ENCODE peak calls at places on chromosome 11, in seven cellular contexts. S, C, Q, P, T, E and F are unnamed samples. For H3K4me1, the result is how much of the 10 kb centered on the place peaks cover.

GRCh38 chr11:125948278-125949051 is 2.6 kb downstream of the VSIG10L2 start:
- DNase-seq in S (no peak), C (no peak), Q (no peak), P (no peak), T (no peak), E (no peak), F (no peak)

GRCh38 chr11:1839924-1840779 is 1.4 kb downstream of the TNNI2 start:
- DNase-seq in S (peak), C (no peak), Q (no peak), P (peak), T (no peak), E (peak), F (no peak)

GRCh38 chr11:130131957-130132850 is 27.4 kb upstream of the ST14 start:
- DNase-seq in S (peak), C (peak), Q (peak), P (no peak), T (peak), E (peak), F (no peak)

GRCh38 chr11:27701262-27702105 is 1.2 kb upstream of the BDNF start:
- DNase-seq in S (peak), C (peak), Q (peak), P (no peak), T (no peak), E (peak), F (peak)

GRCh38 chr11:75371930-75372876 is 20.7 kb upstream of the ARRB1 start:
- DNase-seq in S (peak), C (peak), Q (no peak), P (no peak), T (no peak), E (no peak), F (no peak)

GRCh38 chr11:10728779-10729472 is 22.1 kb upstream of the CTR9 start:
- DNase-seq in S (no peak), C (no peak), Q (peak), P (no peak), T (no peak), E (no peak), F (no peak)

GRCh38 chr11:280762-281485 is 2.7 kb downstream of the NLRP6 start:
- DNase-seq in S (no peak), C (no peak), Q (no peak), P (peak), T (no peak), E (no peak), F (peak)

GRCh38 chr11:56841210-56841810 is 92.8 kb upstream of the OR9G4 start:
- DNase-seq in S (peak), C (peak), Q (peak), P (no peak), T (peak), E (peak), F (no peak)

GRCh38 chr11:72328366-72329224 is 84.6 kb upstream of the PHOX2A start:
- DNase-seq in S (no peak), C (peak), Q (no peak), P (no peak), T (no peak), E (peak), F (no peak)

GRCh38 chr11:12286606-12287005 is 90.8 kb upstream of the PARVA start:
- DNase-seq in S (peak), C (no peak), Q (no peak), P (no peak), T (no peak), E (no peak), F (no peak)

GRCh38 chr11:31882951-31883392 is 71.8 kb upstream of the PAX6 start:
- DNase-seq in S (no peak), C (peak), Q (no peak), P (no peak), T (no peak), E (no peak), F (no peak)

GRCh38 chr11:106160494-106160893 is 83.0 kb downstream of the AASDHPPT start:
- DNase-seq in S (no peak), C (no peak), Q (no peak), P (no peak), T (no peak), E (no peak), F (no peak)

GRCh38 chr11:9076661-9077060 is 14.7 kb downstream of the SCUBE2 start:
- DNase-seq in S (no peak), C (peak), Q (no peak), P (no peak), T (no peak), E (no peak), F (no peak)

GRCh38 chr11:76510060-76511047 is 65.5 kb downstream of the EMSY start:
- DNase-seq in S (no peak), C (no peak), Q (no peak), P (no peak), T (no peak), E (no peak), F (no peak)

GRCh38 chr11:64869571-64870175 is 8.7 kb downstream of the EHD1 start:
- DNase-seq in S (no peak), C (no peak), Q (peak), P (no peak), T (no peak), E (no peak), F (no peak)

GRCh38 chr11:8028766-8029165 is 41.6 kb downstream of the EIF3F start:
- DNase-seq in S (no peak), C (no peak), Q (no peak), P (no peak), T (no peak), E (no peak), F (no peak)

GRCh38 chr11:33543823-33544222 is 156.8 kb downstream of the C11orf91 start:
- DNase-seq in S (no peak), C (peak), Q (no peak), P (no peak), T (no peak), E (no peak), F (no peak)

GRCh38 chr11:105639527-105639926 is 29.7 kb downstream of the GRIA4 start:
- DNase-seq in S (no peak), C (no peak), Q (no peak), P (no peak), T (no peak), E (no peak), F (no peak)

GRCh38 chr11:116217006-116217405 is 555.8 kb downstream of the BUD13 start:
- DNase-seq in S (peak), C (peak), Q (peak), P (no peak), T (peak), E (peak), F (no peak)

GRCh38 chr11:34380696-34381095 is 22.9 kb upstream of the ABTB2 start:
- DNase-seq in S (no peak), C (peak), Q (no peak), P (no peak), T (peak), E (no peak), F (no peak)

GRCh38 chr11:27716850-27717249 is 16.6 kb upstream of the BDNF start:
- DNase-seq in S (no peak), C (peak), Q (no peak), P (no peak), T (no peak), E (no peak), F (no peak)

GRCh38 chr11:1884123-1884415 is 7.6 kb downstream of the PRR33 start:
- DNase-seq in S (no peak), C (no peak), Q (no peak), P (no peak), T (no peak), E (no peak), F (no peak)

GRCh38 chr11:101870510-101870909 is 44.3 kb upstream of the CEP126 start:
- DNase-seq in S (no peak), C (peak), Q (no peak), P (no peak), T (peak), E (no peak), F (no peak)

GRCh38 chr11:28529540-28530410 is 421.6 kb downstream of the METTL15 start:
- DNase-seq in S (no peak), C (peak), Q (peak), P (no peak), T (peak), E (no peak), F (no peak)

GRCh38 chr11:124745835-124746620 is 6.0 kb downstream of the VSIG2 start:
- DNase-seq in S (peak), C (no peak), Q (no peak), P (peak), T (no peak), E (no peak), F (no peak)

GRCh38 chr11:110711776-110712642 is at the start of gene ARHGAP20:
- DNase-seq in S (peak), C (peak), Q (peak), P (peak), T (no peak), E (peak), F (no peak)

GRCh38 chr11:9905562-9905961 is 241.7 kb downstream of the SWAP70 start:
- DNase-seq in S (no peak), C (no peak), Q (no peak), P (no peak), T (no peak), E (no peak), F (no peak)

GRCh38 chr11:112016088-112016764 is 9.0 kb upstream of the DLAT start:
- DNase-seq in S (no peak), C (no peak), Q (peak), P (no peak), T (no peak), E (no peak), F (no peak)

GRCh38 chr11:84249344-84250135 is 963.4 kb upstream of the CCDC90B start:
- DNase-seq in S (no peak), C (no peak), Q (no peak), P (no peak), T (no peak), E (no peak), F (no peak)

GRCh38 chr11:22599458-22599857 is 26.2 kb downstream of the FANCF start:
- DNase-seq in S (no peak), C (no peak), Q (no peak), P (no peak), T (no peak), E (no peak), F (no peak)

GRCh38 chr11:21343204-21343603 is 673.8 kb downstream of the NELL1 start:
- DNase-seq in S (no peak), C (no peak), Q (no peak), P (no peak), T (no peak), E (no peak), F (no peak)

GRCh38 chr11:68106165-68106940 is 14.8 kb downstream of the CHKA start:
- DNase-seq in S (peak), C (no peak), Q (no peak), P (no peak), T (no peak), E (peak), F (no peak)

GRCh38 chr11:67648140-67648795 is 2.3 kb downstream of the ACY3 start:
- DNase-seq in S (no peak), C (no peak), Q (peak), P (peak), T (peak), E (no peak), F (no peak)

GRCh38 chr11:40186401-40187091 is 1272.9 kb downstream of the LRRC4C start:
- DNase-seq in S (no peak), C (no peak), Q (no peak), P (no peak), T (no peak), E (no peak), F (no peak)

GRCh38 chr11:98107736-98108135 is 913.0 kb upstream of the CNTN5 start:
- DNase-seq in S (no peak), C (no peak), Q (peak), P (no peak), T (no peak), E (no peak), F (no peak)

GRCh38 chr11:91927448-91927847 is 297.2 kb upstream of the FAT3 start:
- DNase-seq in S (no peak), C (no peak), Q (no peak), P (no peak), T (no peak), E (no peak), F (no peak)

GRCh38 chr11:127000291-127000968 is at the start of gene KIRREL3:
- DNase-seq in S (no peak), C (no peak), Q (peak), P (no peak), T (no peak), E (no peak), F (no peak)

GRCh38 chr11:32400196-32400595 is 35.1 kb downstream of the WT1 start:
- DNase-seq in S (no peak), C (no peak), Q (no peak), P (no peak), T (no peak), E (no peak), F (no peak)

GRCh38 chr11:61195710-61196109 is 7.6 kb upstream of the PGA3 start:
- DNase-seq in S (no peak), C (no peak), Q (no peak), P (no peak), T (no peak), E (no peak), F (no peak)
- TF ChIP-seq CTCF in S (no peak), C (no peak), Q (no peak), P (no peak), T (no peak), E (no peak), F (no peak)

DNA sequence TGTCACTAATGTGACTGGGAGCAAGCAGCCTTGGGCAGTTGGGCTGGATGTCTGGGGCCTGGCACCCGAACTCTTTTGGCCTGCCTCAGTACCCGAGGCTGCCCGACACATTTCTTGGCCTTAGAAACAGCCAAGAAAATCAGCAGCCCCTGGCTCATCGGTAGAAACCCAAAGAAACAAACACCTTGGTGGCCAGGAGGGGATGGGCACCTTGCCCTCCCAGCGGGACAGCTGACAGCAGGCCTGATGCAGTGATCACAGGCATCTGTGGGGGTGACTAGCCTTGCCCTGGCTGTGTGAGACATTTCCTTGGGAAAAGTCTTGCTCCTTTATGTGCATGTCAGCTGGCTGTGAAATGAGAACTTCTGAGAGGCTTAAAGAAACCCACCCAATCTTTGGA is 60.9 kb downstream of the SMIM38 start:
- DNase-seq in S (no peak), C (no peak), Q (no peak), P (no peak), T (no peak), E (no peak), F (no peak)
- H3K27ac ChIP-seq in S (no peak), C (peak), Q (no peak), P (no peak), T (no peak), E (no peak), F (no peak)

GRCh38 chr11:19848219-19848618 is 135.6 kb downstream of the NAV2 start:
- DNase-seq in S (no peak), C (no peak), Q (no peak), P (no peak), T (no peak), E (no peak), F (no peak)

GRCh38 chr11:19849107-19849789 is 136.6 kb downstream of the NAV2 start:
- DNase-seq in S (no peak), C (no peak), Q (peak), P (no peak), T (no peak), E (peak), F (no peak)

GRCh38 chr11:19849947-19850593 is 137.4 kb downstream of the NAV2 start:
- DNase-seq in S (no peak), C (peak), Q (no peak), P (no peak), T (no peak), E (no peak), F (no peak)

GRCh38 chr11:19853901-19854300 is 141.3 kb downstream of the NAV2 start:
- DNase-seq in S (no peak), C (no peak), Q (no peak), P (no peak), T (no peak), E (no peak), F (no peak)

GRCh38 chr11:19853016-19853415 is 140.4 kb downstream of the NAV2 start:
- DNase-seq in S (no peak), C (peak), Q (no peak), P (no peak), T (no peak), E (no peak), F (no peak)
- H3K4me1 ChIP-seq in S (under half), C (under half), Q (under half), P (under half), T (under half), E (under half), F (under half)

DNA sequence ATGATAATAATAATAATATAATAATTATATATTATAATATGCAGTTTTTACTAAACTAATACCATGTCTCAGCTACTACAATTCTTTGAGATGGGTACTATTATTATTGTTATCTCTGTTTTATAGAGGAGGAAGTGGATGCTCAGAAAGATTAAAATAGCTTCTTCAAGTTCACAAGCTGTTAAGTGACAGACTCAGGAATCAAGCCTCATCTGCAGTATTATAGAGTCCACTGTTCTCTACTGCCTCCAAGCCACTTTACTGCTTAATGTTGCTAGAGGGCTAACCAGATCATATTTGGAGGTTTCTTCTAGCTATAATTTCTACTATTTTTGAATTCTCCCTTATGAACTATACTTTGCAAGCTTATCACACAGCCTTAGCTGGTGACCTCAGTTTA is 62.7 kb downstream of the CSTPP1 start:
- DNase-seq in S (no peak), C (no peak), Q (no peak), P (no peak), T (no peak), E (no peak), F (no peak)
- TF ChIP-seq CTCF in S (no peak), C (no peak), Q (no peak), P (no peak), T (no peak), E (no peak), F (no peak)

DNA sequence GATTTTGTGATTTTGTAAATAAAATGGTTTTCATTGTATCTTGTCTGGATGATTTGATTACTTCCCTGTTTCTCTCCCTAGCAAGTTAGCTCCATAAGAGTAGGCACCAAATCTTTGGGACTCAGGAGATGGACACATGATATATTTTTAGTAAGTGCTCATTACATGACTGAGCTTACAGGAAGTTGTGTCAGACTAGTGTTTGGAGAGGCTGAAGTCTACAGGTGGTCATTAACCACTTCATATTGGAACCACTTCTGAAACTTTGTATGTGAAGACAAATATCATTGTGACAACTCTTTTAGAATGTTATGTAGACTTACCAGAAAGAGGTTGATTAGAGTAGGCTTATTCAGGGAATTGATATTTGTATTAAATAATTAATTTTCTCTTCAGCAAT is 19.1 kb downstream of the ARHGAP42 start:
- DNase-seq in S (no peak), C (no peak), Q (no peak), P (no peak), T (no peak), E (no peak), F (no peak)
- H3K27ac ChIP-seq in S (no peak), C (no peak), Q (peak), P (no peak), T (no peak), E (no peak), F (no peak)